ENCODE peak calls at places on chromosomes 2 and 18, in four cellular contexts. K is transverse colon, I is stomach, F is body of pancreas. C is an unnamed sample.

GRCh38 chr18:23618862-23619387 is 32.6 kb upstream of the NPC1 start:
- DNase-seq in K (no peak), I (no peak), F (no peak), C (no peak)

GRCh38 chr18:12882416-12882815 is 1.6 kb downstream of the PTPN2 start:
- DNase-seq in K (no peak), I (no peak), F (no peak), C (no peak)

GRCh38 chr2:48699377-48699951 is 56.1 kb downstream of the LHCGR start:
- DNase-seq in K (no peak), I (no peak), F (no peak), C (no peak)

GRCh38 chr18:21242141-21243040 is at the start of gene GREB1L:
- DNase-seq in K (peak; percentile 48), I (peak; percentile 63), F (peak; percentile 29), C (peak; percentile 61)

GRCh38 chr2:172208881-172209325 is 106.2 kb upstream of the DLX2 start:
- DNase-seq in K (no peak), I (no peak), F (no peak), C (no peak)

GRCh38 chr18:37299471-37300304 is 265.9 kb downstream of the CELF4 start:
- DNase-seq in K (peak; percentile 79), I (peak; percentile 85), F (peak; percentile 94), C (peak; percentile 47)

GRCh38 chr2:240631561-240632290 is 6.4 kb downstream of the GPR35 start:
- DNase-seq in K (no peak), I (no peak), F (peak; percentile 7), C (no peak)

GRCh38 chr2:172693529-172694185 is 42.0 kb upstream of the RAPGEF4 start:
- DNase-seq in K (no peak), I (no peak), F (no peak), C (no peak)

GRCh38 chr2:65566617-65567016 is 134.2 kb upstream of the SPRED2 start:
- DNase-seq in K (no peak), I (no peak), F (no peak), C (no peak)

GRCh38 chr2:61377046-61377445 is 93.8 kb downstream of the USP34 start:
- DNase-seq in K (no peak), I (no peak), F (no peak), C (no peak)

GRCh38 chr2:162126145-162126926 is 25.7 kb downstream of the GCG start:
- DNase-seq in K (no peak), I (no peak), F (no peak), C (no peak)

GRCh38 chr2:214376631-214377624 is 33.9 kb upstream of the VWC2L start:
- DNase-seq in K (no peak), I (no peak), F (no peak), C (no peak)

GRCh38 chr2:79620679-79621078 is 107.8 kb downstream of the CTNNA2 start:
- DNase-seq in K (no peak), I (no peak), F (no peak), C (no peak)

GRCh38 chr2:135963841-135964240 is 21.6 kb downstream of the DARS1 start:
- DNase-seq in K (no peak), I (no peak), F (no peak), C (no peak)

GRCh38 chr2:127386764-127387654 is 766 bp downstream of the MAP3K2 start:
- DNase-seq in K (peak; percentile 84), I (peak; percentile 88), F (peak; percentile 80), C (peak; percentile 69)

GRCh38 chr2:28583899-28584553 is 88.2 kb downstream of the PLB1 start:
- DNase-seq in K (peak; percentile 50), I (peak; percentile 50), F (peak; percentile 32), C (peak; percentile 87)

GRCh38 chr2:127426501-127427354 is 8.5 kb downstream of the PROC start:
- DNase-seq in K (no peak), I (no peak), F (no peak), C (no peak)

GRCh38 chr2:38202713-38203454 is 126.9 kb upstream of the CYP1B1 start:
- DNase-seq in K (no peak), I (no peak), F (no peak), C (no peak)

GRCh38 chr2:1743396-1744150 is 742 bp downstream of the PXDN start:
- DNase-seq in K (no peak), I (no peak), F (peak; percentile 11), C (no peak)

GRCh38 chr2:230953843-230954242 is 28.8 kb upstream of the GPR55 start:
- DNase-seq in K (no peak), I (no peak), F (no peak), C (no peak)

GRCh38 chr18:11994708-11995444 is 13.6 kb downstream of the IMPA2 start:
- DNase-seq in K (no peak), I (peak; percentile 54), F (no peak), C (no peak)

GRCh38 chr2:127293386-127293757 is 572 bp downstream of the ERCC3 start:
- DNase-seq in K (no peak), I (no peak), F (peak; percentile 21), C (no peak)

GRCh38 chr18:34153711-34154110 is 71.0 kb downstream of the NOL4 start:
- DNase-seq in K (no peak), I (no peak), F (no peak), C (no peak)

GRCh38 chr2:3148716-3149115 is 228.9 kb downstream of the EIPR1 start:
- DNase-seq in K (no peak), I (no peak), F (no peak), C (no peak)

GRCh38 chr2:42752299-42752698 is 11.6 kb downstream of the OXER1 start:
- DNase-seq in K (no peak), I (no peak), F (no peak), C (no peak)

GRCh38 chr2:11042841-11043240 is 112.4 kb upstream of the SLC66A3 start:
- DNase-seq in K (no peak), I (no peak), F (no peak), C (no peak)

GRCh38 chr2:231413456-231413855 is 17.9 kb downstream of the B3GNT7 start:
- DNase-seq in K (no peak), I (no peak), F (no peak), C (no peak)

GRCh38 chr2:27377618-27378095 is 2.9 kb downstream of the ZNF513 start:
- DNase-seq in K (no peak), I (no peak), F (no peak), C (no peak)
- TF ChIP-seq POLR2A in K (peak; percentile 4), I (no peak), F (no peak), C (no peak)

GRCh38 chr2:137964066-137964858 is at the start of gene HNMT:
- DNase-seq in K (peak; percentile 64), I (peak; percentile 58), F (peak; percentile 43), C (peak; percentile 11)
- TF ChIP-seq POLR2A in K (peak; percentile 46), I (no peak), F (peak; percentile 52), C (no peak)

GRCh38 chr2:105381119-105381668 is 17.7 kb downstream of the FHL2 start:
- DNase-seq in K (no peak), I (no peak), F (no peak), C (no peak)

GRCh38 chr2:105378921-105379383 is 19.9 kb downstream of the FHL2 start:
- DNase-seq in K (no peak), I (no peak), F (no peak), C (no peak)

GRCh38 chr2:105382177-105382576 is 16.7 kb downstream of the FHL2 start:
- DNase-seq in K (peak; percentile 3), I (no peak), F (no peak), C (no peak)

GRCh38 chr2:105379741-105380186 is 19.1 kb downstream of the FHL2 start:
- DNase-seq in K (no peak), I (peak; percentile 59), F (no peak), C (no peak)

GRCh38 chr2:105380432-105381118 is 18.3 kb downstream of the FHL2 start:
- DNase-seq in K (no peak), I (no peak), F (no peak), C (no peak)
- TF ChIP-seq POLR2A in K (no peak), I (no peak), F (no peak), C (no peak)

DNA sequence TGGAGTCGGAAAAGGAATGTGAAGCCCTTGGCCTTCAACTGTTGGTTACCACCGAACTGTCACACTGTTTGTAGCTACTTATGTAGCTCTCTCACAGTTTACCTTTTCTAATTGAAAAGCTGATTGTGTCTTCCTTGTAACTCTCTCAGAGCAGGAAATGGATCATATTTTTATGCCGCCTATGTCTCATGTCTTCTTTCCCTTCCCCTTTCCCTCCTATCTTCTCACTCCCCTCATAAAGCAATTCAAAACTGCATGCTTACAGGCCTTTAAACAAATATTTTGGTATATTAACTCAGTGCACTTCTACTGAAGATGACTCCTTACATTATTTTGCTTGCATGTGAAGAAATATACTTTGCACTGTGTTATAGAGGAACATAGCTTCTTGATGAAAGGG is 6.0 kb downstream of the SLC39A10 start:
- DNase-seq in K (no peak), I (no peak), F (no peak), C (no peak)
- TF ChIP-seq POLR2A in K (no peak), I (no peak), F (no peak), C (no peak)

GRCh38 chr18:76354348-76354747 is 140.7 kb downstream of the ZNF516 start:
- DNase-seq in K (no peak), I (no peak), F (no peak), C (no peak)

GRCh38 chr18:76353500-76353899 is 141.5 kb downstream of the ZNF516 start:
- DNase-seq in K (no peak), I (no peak), F (no peak), C (no peak)

GRCh38 chr18:76350134-76351025 is 144.7 kb downstream of the ZNF516 start:
- DNase-seq in K (no peak), I (no peak), F (no peak), C (no peak)

GRCh38 chr18:76353046-76353445 is 142.0 kb downstream of the ZNF516 start:
- DNase-seq in K (no peak), I (no peak), F (no peak), C (no peak)

GRCh38 chr18:76351961-76352581 is 143.0 kb downstream of the ZNF516 start:
- DNase-seq in K (peak; percentile 68), I (no peak), F (peak; percentile 27), C (no peak)
- TF ChIP-seq POLR2A in K (no peak), I (no peak), F (no peak), C (no peak)

GRCh38 chr2:232525199-232525598 is 761 bp upstream of the CHRND start:
- DNase-seq in K (no peak), I (no peak), F (no peak), C (no peak)

GRCh38 chr2:232523682-232524597 is 2.0 kb upstream of the CHRND start:
- DNase-seq in K (peak; percentile 20), I (peak; percentile 32), F (no peak), C (no peak)

GRCh38 chr2:232526296-232527055 is 516 bp downstream of the CHRND start:
- DNase-seq in K (no peak), I (no peak), F (no peak), C (no peak)

GRCh38 chr2:232524771-232525170 is 1.2 kb upstream of the CHRND start:
- DNase-seq in K (no peak), I (no peak), F (no peak), C (no peak)

DNA sequence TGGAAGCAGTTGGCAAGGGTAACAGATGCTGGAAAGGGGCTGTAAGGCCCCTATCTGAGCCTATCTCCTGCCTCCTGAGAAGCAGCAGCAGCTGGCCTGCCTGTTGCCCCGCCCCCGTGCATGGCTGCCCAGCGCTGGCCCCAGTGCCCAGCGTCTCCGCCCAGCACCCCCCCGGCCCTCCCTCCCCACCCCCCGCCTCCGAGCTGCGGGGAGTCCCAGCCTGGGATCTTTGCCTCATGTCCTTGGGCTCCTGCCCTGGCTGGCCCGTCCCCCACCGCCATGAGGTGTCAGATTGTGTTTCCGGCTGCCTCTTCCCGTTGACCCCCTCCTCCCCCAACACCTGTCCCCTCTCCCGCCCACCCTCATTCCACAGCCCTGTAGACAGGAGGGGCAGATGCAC is at the start of gene CHRND:
- DNase-seq in K (no peak), I (no peak), F (peak; percentile 42), C (no peak)
- TF ChIP-seq POLR2A in K (no peak), I (no peak), F (no peak), C (no peak)